ENCODE peak calls at places on chromosomes 5 and 9, in four cellular contexts. One of them, this sample, is unnamed.

GRCh38 chr5:33794550-33795300 is 97.1 kb downstream of the ADAMTS12 start:
- DNase-seq in H1: no peak
- DNase-seq in HepG2: no peak
- DNase-seq in GM12878: no peak
- DNase-seq in this sample: no peak

GRCh38 chr5:176133289-176133870 is 104.8 kb upstream of the SIMC1 start:
- DNase-seq in H1: no peak
- DNase-seq in HepG2: no peak
- DNase-seq in GM12878: no peak
- DNase-seq in this sample: no peak

GRCh38 chr5:146681586-146681945 is 165.6 kb upstream of the GPR151 start:
- DNase-seq in H1: no peak
- DNase-seq in HepG2: no peak
- DNase-seq in GM12878: no peak
- DNase-seq in this sample: no peak

GRCh38 chr5:4348919-4349318 is 753.3 kb downstream of the IRX1 start:
- DNase-seq in H1: no peak
- DNase-seq in HepG2: no peak
- DNase-seq in GM12878: no peak
- DNase-seq in this sample: no peak

GRCh38 chr9:34603610-34604231 is 8.2 kb downstream of the RPP25L start:
- DNase-seq in H1: no peak
- DNase-seq in HepG2: peak
- DNase-seq in GM12878: peak
- DNase-seq in this sample: peak

GRCh38 chr9:135671591-135672041 is 8.5 kb downstream of the LCN9 start:
- DNase-seq in H1: peak
- DNase-seq in HepG2: no peak
- DNase-seq in GM12878: no peak
- DNase-seq in this sample: peak

GRCh38 chr5:40446910-40447309 is 232.8 kb upstream of the PTGER4 start:
- DNase-seq in H1: no peak
- DNase-seq in HepG2: peak
- DNase-seq in GM12878: no peak
- DNase-seq in this sample: no peak

GRCh38 chr9:88998506-88998905 is 7.2 kb downstream of the S1PR3 start:
- DNase-seq in H1: no peak
- DNase-seq in HepG2: no peak
- DNase-seq in GM12878: no peak
- DNase-seq in this sample: no peak

GRCh38 chr5:1014346-1014745 is 5.7 kb downstream of the NKD2 start:
- DNase-seq in H1: no peak
- DNase-seq in HepG2: no peak
- DNase-seq in GM12878: no peak
- DNase-seq in this sample: no peak

GRCh38 chr9:128006360-128007024 is 25.7 kb upstream of the EEIG1 start:
- DNase-seq in H1: no peak
- DNase-seq in HepG2: no peak
- DNase-seq in GM12878: no peak
- DNase-seq in this sample: no peak

GRCh38 chr9:115025721-115026120 is 92.2 kb downstream of the TNC start:
- DNase-seq in H1: no peak
- DNase-seq in HepG2: no peak
- DNase-seq in GM12878: no peak
- DNase-seq in this sample: no peak

GRCh38 chr5:52922384-52922783 is 66.8 kb upstream of the ITGA2 start:
- DNase-seq in H1: peak
- DNase-seq in HepG2: peak
- DNase-seq in GM12878: no peak
- DNase-seq in this sample: no peak

GRCh38 chr9:107215381-107215780 is 67.7 kb upstream of the RAD23B start:
- DNase-seq in H1: no peak
- DNase-seq in HepG2: no peak
- DNase-seq in GM12878: no peak
- DNase-seq in this sample: no peak

GRCh38 chr5:177253252-177253651 is 50.3 kb downstream of the RAB24 start:
- DNase-seq in H1: no peak
- DNase-seq in HepG2: no peak
- DNase-seq in GM12878: no peak
- DNase-seq in this sample: no peak

GRCh38 chr5:169027456-169028118 is 273.4 kb downstream of the SLIT3 start:
- DNase-seq in H1: no peak
- DNase-seq in HepG2: no peak
- DNase-seq in GM12878: no peak
- DNase-seq in this sample: no peak

GRCh38 chr5:142686210-142686734 is 382 bp upstream of the FGF1 start:
- DNase-seq in H1: no peak
- DNase-seq in HepG2: peak
- DNase-seq in GM12878: no peak
- DNase-seq in this sample: no peak

GRCh38 chr5:53908752-53909151 is 348.3 kb downstream of the NDUFS4 start:
- DNase-seq in H1: no peak
- DNase-seq in HepG2: no peak
- DNase-seq in GM12878: no peak
- DNase-seq in this sample: no peak

GRCh38 chr5:95284512-95285405 is at the start of gene MCTP1:
- DNase-seq in H1: no peak
- DNase-seq in HepG2: no peak
- DNase-seq in GM12878: no peak
- DNase-seq in this sample: no peak

GRCh38 chr9:131214931-131215330 is 61.4 kb downstream of the FAM78A start:
- DNase-seq in H1: no peak
- DNase-seq in HepG2: no peak
- DNase-seq in GM12878: no peak
- DNase-seq in this sample: no peak

GRCh38 chr5:160333726-160334125 is 21.4 kb upstream of the CCNJL start:
- DNase-seq in H1: no peak
- DNase-seq in HepG2: no peak
- DNase-seq in GM12878: no peak
- DNase-seq in this sample: no peak

GRCh38 chr9:133726401-133727276 is 11.5 kb downstream of the SARDH start:
- DNase-seq in H1: no peak
- DNase-seq in HepG2: peak
- DNase-seq in GM12878: no peak
- DNase-seq in this sample: no peak

GRCh38 chr9:31542384-31543055 is 841.9 kb upstream of the ACO1 start:
- DNase-seq in H1: no peak
- DNase-seq in HepG2: peak
- DNase-seq in GM12878: peak
- DNase-seq in this sample: peak

GRCh38 chr5:91225848-91226686 is 157.1 kb downstream of the ARRDC3 start:
- DNase-seq in H1: peak
- DNase-seq in HepG2: peak
- DNase-seq in GM12878: peak
- DNase-seq in this sample: peak

GRCh38 chr9:114286146-114286679 is 36.7 kb upstream of the ORM1 start:
- DNase-seq in H1: no peak
- DNase-seq in HepG2: no peak
- DNase-seq in GM12878: no peak
- DNase-seq in this sample: no peak

GRCh38 chr9:27622688-27623340 is 49.5 kb upstream of the C9orf72 start:
- DNase-seq in H1: no peak
- DNase-seq in HepG2: no peak
- DNase-seq in GM12878: no peak
- DNase-seq in this sample: no peak

GRCh38 chr9:108150736-108151135 is 661.2 kb upstream of the KLF4 start:
- DNase-seq in H1: no peak
- DNase-seq in HepG2: no peak
- DNase-seq in GM12878: no peak
- DNase-seq in this sample: no peak

GRCh38 chr9:110980261-110980660 is 58.0 kb downstream of the LPAR1 start:
- DNase-seq in H1: no peak
- DNase-seq in HepG2: no peak
- DNase-seq in GM12878: no peak
- DNase-seq in this sample: no peak

GRCh38 chr5:97041239-97041638 is 101.2 kb downstream of the LIX1 start:
- DNase-seq in H1: no peak
- DNase-seq in HepG2: peak
- DNase-seq in GM12878: no peak
- DNase-seq in this sample: no peak

GRCh38 chr5:140157032-140157781 is 17.8 kb upstream of the CYSTM1 start:
- DNase-seq in H1: no peak
- DNase-seq in HepG2: peak
- DNase-seq in GM12878: peak
- DNase-seq in this sample: peak

GRCh38 chr5:68290260-68290674 is 74.7 kb downstream of the PIK3R1 start:
- DNase-seq in H1: no peak
- DNase-seq in HepG2: no peak
- DNase-seq in GM12878: no peak
- DNase-seq in this sample: no peak
- H3K4me3 ChIP-seq in H1: no peak
- H3K4me3 ChIP-seq in HepG2: peak
- H3K4me3 ChIP-seq in GM12878: peak
- H3K4me3 ChIP-seq in this sample: no peak

DNA sequence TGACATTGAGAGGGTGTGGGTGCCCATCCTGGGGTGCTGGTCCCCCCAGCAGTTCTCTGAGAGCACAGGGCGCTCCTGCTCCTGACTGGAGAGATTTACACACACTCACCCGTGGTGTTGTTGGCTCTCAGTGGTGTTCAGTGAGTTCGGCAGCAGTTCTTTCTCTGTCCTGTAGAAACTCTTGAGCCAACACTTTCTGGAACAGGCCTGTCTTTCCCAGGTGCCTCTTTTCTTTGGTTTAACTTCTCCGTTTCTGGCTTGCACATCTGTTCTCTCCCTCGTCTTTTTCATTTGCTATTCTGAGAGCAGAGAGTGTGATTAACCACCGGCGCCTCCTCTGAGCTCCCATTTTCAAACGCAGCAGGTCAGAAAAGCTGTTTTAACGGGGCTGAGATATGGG is 284.5 kb downstream of the IRX2 start:
- DNase-seq in H1: no peak
- DNase-seq in HepG2: no peak
- DNase-seq in GM12878: no peak
- DNase-seq in this sample: no peak
- TF ChIP-seq SUZ12 in H1: no peak
- TF ChIP-seq SUZ12 in HepG2: no peak
- TF ChIP-seq SUZ12 in GM12878: no peak
- TF ChIP-seq SUZ12 in this sample: no peak

GRCh38 chr5:124996023-124996763 is 249.8 kb upstream of the ZNF608 start:
- DNase-seq in H1: peak
- DNase-seq in HepG2: no peak
- DNase-seq in GM12878: no peak
- DNase-seq in this sample: peak

GRCh38 chr5:124996764-124997077 is 250.3 kb upstream of the ZNF608 start:
- DNase-seq in H1: peak
- DNase-seq in HepG2: no peak
- DNase-seq in GM12878: no peak
- DNase-seq in this sample: peak

GRCh38 chr5:124997186-124997893 is 250.9 kb upstream of the ZNF608 start:
- DNase-seq in H1: no peak
- DNase-seq in HepG2: no peak
- DNase-seq in GM12878: no peak
- DNase-seq in this sample: no peak

GRCh38 chr5:124990723-124991122 is 244.3 kb upstream of the ZNF608 start:
- DNase-seq in H1: no peak
- DNase-seq in HepG2: no peak
- DNase-seq in GM12878: no peak
- DNase-seq in this sample: no peak

GRCh38 chr5:124995451-124995850 is 249.0 kb upstream of the ZNF608 start:
- DNase-seq in H1: no peak
- DNase-seq in HepG2: no peak
- DNase-seq in GM12878: no peak
- DNase-seq in this sample: no peak
- TF ChIP-seq ZNF274 in H1: no peak
- TF ChIP-seq ZNF274 in HepG2: no peak
- TF ChIP-seq ZNF274 in GM12878: no peak
- TF ChIP-seq ZNF274 in this sample: no peak

DNA sequence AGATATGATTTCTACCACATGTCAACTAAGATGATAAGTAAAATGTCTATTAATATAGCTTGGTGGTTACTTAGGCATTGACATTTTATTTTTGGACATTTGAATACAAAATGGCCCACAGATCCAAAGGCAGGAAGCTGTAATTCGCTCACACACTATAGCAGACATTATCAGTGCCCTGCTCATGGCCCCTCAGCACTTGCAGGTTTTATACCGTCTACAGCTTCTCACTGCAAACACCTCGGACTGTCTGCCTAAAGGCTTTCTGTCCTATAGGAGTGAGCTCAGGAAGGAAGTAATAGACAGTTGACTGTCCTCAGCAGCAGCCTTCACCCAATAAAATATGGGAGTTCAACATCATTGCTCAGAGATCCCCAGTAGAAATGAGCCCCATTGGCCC is 140.8 kb upstream of the RASA1 start:
- DNase-seq in H1: no peak
- DNase-seq in HepG2: no peak
- DNase-seq in GM12878: no peak
- DNase-seq in this sample: no peak
- H3K4me3 ChIP-seq in H1: no peak
- H3K4me3 ChIP-seq in HepG2: no peak
- H3K4me3 ChIP-seq in GM12878: no peak
- H3K4me3 ChIP-seq in this sample: no peak

DNA sequence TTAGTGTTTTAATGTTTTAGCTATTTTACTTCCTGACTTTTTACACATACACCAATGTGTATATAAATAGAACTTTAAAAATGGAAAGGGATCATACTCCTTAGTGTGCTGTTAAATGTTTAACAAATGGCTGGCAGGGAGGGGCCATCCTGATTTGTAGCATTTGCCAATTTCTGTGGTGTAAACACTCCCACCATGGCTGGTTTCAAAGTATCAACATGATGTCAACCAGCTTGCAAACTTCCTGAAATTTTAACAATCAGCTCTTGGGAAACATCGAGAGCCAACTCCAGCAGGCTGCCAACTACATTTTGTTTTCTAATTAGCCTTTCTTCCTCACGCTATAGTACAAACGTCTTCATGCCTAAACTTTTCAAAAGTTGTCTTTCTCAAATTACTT is 135.8 kb downstream of the PDZD2 start:
- DNase-seq in H1: no peak
- DNase-seq in HepG2: no peak
- DNase-seq in GM12878: no peak
- DNase-seq in this sample: no peak
- TF ChIP-seq SUZ12 in H1: no peak
- TF ChIP-seq SUZ12 in HepG2: no peak
- TF ChIP-seq SUZ12 in GM12878: no peak
- TF ChIP-seq SUZ12 in this sample: no peak

GRCh38 chr9:125946397-125946796 is 199.2 kb downstream of the PBX3 start:
- DNase-seq in H1: no peak
- DNase-seq in HepG2: no peak
- DNase-seq in GM12878: no peak
- DNase-seq in this sample: no peak

GRCh38 chr9:125949721-125950465 is 202.7 kb downstream of the PBX3 start:
- DNase-seq in H1: no peak
- DNase-seq in HepG2: no peak
- DNase-seq in GM12878: no peak
- DNase-seq in this sample: no peak

GRCh38 chr9:125949247-125949646 is 202.1 kb downstream of the PBX3 start:
- DNase-seq in H1: no peak
- DNase-seq in HepG2: no peak
- DNase-seq in GM12878: no peak
- DNase-seq in this sample: no peak

GRCh38 chr9:125953314-125954019 is 206.3 kb downstream of the PBX3 start:
- DNase-seq in H1: no peak
- DNase-seq in HepG2: peak
- DNase-seq in GM12878: no peak
- DNase-seq in this sample: no peak

GRCh38 chr9:125950880-125951471 is 203.8 kb downstream of the PBX3 start:
- DNase-seq in H1: peak
- DNase-seq in HepG2: no peak
- DNase-seq in GM12878: no peak
- DNase-seq in this sample: peak
- TF ChIP-seq ZNF274 in H1: no peak
- TF ChIP-seq ZNF274 in HepG2: no peak
- TF ChIP-seq ZNF274 in GM12878: no peak
- TF ChIP-seq ZNF274 in this sample: no peak

This sample was measured in NT2/D1.